ENCODE peak calls at places on chromosomes 3 and 15, in five cellular contexts. A, Z, S, P and R are unnamed samples.

GRCh38 chr15:99393641-99394040 is 142.4 kb downstream of the LRRC28 start:
- DNase-seq in A (no peak), Z (no peak), S (no peak), P (no peak), R (no peak)

GRCh38 chr3:53493997-53494791 is at the start of gene CACNA1D:
- DNase-seq in A (no peak), Z (no peak), S (no peak), P (no peak), R (no peak)

GRCh38 chr15:80743189-80743833 is 35.9 kb upstream of the CEMIP start:
- DNase-seq in A (no peak), Z (no peak), S (no peak), P (no peak), R (no peak)

GRCh38 chr15:82851981-82852511 is 42.6 kb downstream of the WHAMM start:
- DNase-seq in A (no peak), Z (no peak), S (no peak), P (no peak), R (peak)

GRCh38 chr3:97872209-97873042 is 50.6 kb downstream of the CRYBG3 start:
- DNase-seq in A (no peak), Z (no peak), S (peak), P (no peak), R (peak)

GRCh38 chr3:59247402-59247841 is 197.6 kb upstream of the CFAP20DC start:
- DNase-seq in A (peak), Z (no peak), S (no peak), P (no peak), R (no peak)

GRCh38 chr15:41798607-41799487 is 24.6 kb downstream of the MAPKBP1 start:
- DNase-seq in A (peak), Z (no peak), S (no peak), P (no peak), R (no peak)

GRCh38 chr15:63212050-63212973 is 22.9 kb downstream of the RAB8B start:
- DNase-seq in A (peak), Z (no peak), S (peak), P (no peak), R (peak)

GRCh38 chr15:80228959-80229610 is 22.9 kb downstream of the CTXND1 start:
- DNase-seq in A (no peak), Z (no peak), S (no peak), P (no peak), R (peak)

GRCh38 chr3:110576962-110577361 is 494.7 kb upstream of the NECTIN3 start:
- DNase-seq in A (no peak), Z (no peak), S (peak), P (no peak), R (peak)

GRCh38 chr3:18567293-18567692 is 142.2 kb upstream of the SATB1 start:
- DNase-seq in A (no peak), Z (no peak), S (no peak), P (no peak), R (no peak)

GRCh38 chr15:56598991-56599390 is 134.1 kb upstream of the MNS1 start:
- DNase-seq in A (no peak), Z (no peak), S (no peak), P (no peak), R (peak)

GRCh38 chr3:23822559-23822958 is 16.8 kb downstream of the UBE2E1 start:
- DNase-seq in A (no peak), Z (no peak), S (no peak), P (no peak), R (no peak)

GRCh38 chr3:35392187-35392586 is 247.1 kb upstream of the ARPP21 start:
- DNase-seq in A (no peak), Z (no peak), S (no peak), P (no peak), R (no peak)

GRCh38 chr3:127804141-127804540 is 18.2 kb downstream of the MGLL start:
- DNase-seq in A (no peak), Z (no peak), S (no peak), P (no peak), R (no peak)

GRCh38 chr15:82944840-82945239 is 7.7 kb downstream of the HOMER2 start:
- DNase-seq in A (no peak), Z (no peak), S (no peak), P (no peak), R (no peak)

GRCh38 chr3:114499986-114500385 is 206.2 kb downstream of the TIGIT start:
- DNase-seq in A (peak), Z (no peak), S (no peak), P (no peak), R (peak)

GRCh38 chr3:190281308-190282051 is 40.8 kb downstream of the CLDN1 start:
- DNase-seq in A (no peak), Z (no peak), S (no peak), P (no peak), R (peak)

GRCh38 chr3:159763466-159764210 is 225.0 kb upstream of the IL12A start:
- DNase-seq in A (peak), Z (peak), S (no peak), P (no peak), R (peak)

GRCh38 chr3:126081618-126082333 is 2.1 kb downstream of the SLC41A3 start:
- DNase-seq in A (no peak), Z (no peak), S (no peak), P (no peak), R (peak)

GRCh38 chr15:84819291-84819768 is 2.2 kb downstream of the ALPK3 start:
- DNase-seq in A (no peak), Z (peak), S (no peak), P (no peak), R (no peak)

DNA sequence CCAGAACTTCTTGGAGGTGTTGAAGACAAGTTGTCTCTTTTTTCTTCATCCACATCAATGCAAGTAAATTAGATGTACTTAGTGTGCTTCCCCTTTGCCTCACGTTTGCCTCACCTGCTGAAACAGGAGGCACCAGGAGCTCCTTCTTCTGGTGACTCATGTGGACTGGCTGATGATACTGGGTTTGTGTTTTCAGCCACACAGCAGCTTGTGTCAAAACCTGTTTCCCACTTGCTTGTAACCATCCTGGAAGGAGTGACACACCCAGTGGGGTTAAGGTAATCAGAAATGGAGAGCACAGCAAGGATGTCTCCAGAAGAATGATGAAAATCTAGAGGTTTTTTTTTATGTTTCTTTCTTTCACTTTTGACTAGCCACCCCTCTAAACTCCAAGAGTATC is 143.3 kb upstream of the RBMS3 start:
- DNase-seq in A (no peak), Z (no peak), S (no peak), P (no peak), R (no peak)
- H3K4me3 ChIP-seq in A (no peak), Z (no peak), S (no peak), P (no peak), R (no peak)

DNA sequence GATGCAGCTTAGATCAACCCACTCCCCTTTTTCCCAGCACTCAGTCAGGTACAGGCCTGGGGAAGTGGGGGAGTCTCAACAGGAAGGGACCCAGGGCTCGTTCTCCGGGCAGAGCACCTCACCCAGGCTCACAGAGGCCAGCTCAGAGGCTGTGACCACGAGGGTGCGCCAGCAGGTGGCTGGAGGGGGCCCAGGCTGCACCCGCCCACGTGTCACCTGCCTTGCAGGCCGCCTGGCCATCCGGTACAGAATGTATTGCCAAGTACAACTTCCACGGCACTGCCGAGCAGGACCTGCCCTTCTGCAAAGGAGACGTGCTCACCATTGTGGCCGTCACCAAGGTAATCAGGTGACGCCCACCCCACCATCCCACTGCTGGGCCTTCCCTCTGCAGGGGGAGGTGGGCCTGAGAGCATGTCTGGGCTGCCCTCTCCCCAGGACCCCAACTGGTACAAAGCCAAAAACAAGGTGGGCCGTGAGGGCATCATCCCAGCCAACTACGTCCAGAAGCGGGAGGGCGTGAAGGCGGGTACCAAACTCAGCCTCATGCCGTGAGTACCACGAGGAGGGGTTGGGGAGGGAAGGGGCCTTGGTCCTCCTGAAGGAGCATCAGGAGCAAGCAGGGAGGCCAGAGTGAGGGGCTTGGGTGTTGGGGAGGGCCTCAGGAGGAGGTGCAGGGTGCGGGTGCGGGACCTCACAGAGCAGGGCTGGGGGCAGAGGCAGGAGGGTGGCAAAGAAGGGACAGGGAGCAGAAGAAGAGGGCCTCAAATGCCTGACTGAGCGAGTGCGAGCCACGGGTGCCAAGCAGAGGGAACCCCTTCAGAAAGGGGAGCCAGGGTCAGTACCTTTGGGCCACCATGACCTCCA is 14.0 kb upstream of the LMAN1L start:
- DNase-seq in A (peak), Z (no peak), S (no peak), P (no peak), R (no peak)
- TF ChIP-seq CTCF in A (peak), Z (peak), S (no peak), P (no peak), R (no peak)

GRCh38 chr15:90060797-90061196 is 41.5 kb downstream of the IDH2 start:
- DNase-seq in A (no peak), Z (no peak), S (no peak), P (no peak), R (peak)

GRCh38 chr15:90062729-90063684 is 39.3 kb downstream of the IDH2 start:
- DNase-seq in A (no peak), Z (no peak), S (no peak), P (no peak), R (no peak)

GRCh38 chr15:90058308-90058707 is 44.0 kb downstream of the IDH2 start:
- DNase-seq in A (peak), Z (no peak), S (no peak), P (no peak), R (no peak)

GRCh38 chr15:90062023-90062728 is 40.1 kb downstream of the IDH2 start:
- DNase-seq in A (peak), Z (peak), S (no peak), P (no peak), R (peak)

GRCh38 chr15:90059208-90059985 is 42.9 kb downstream of the IDH2 start:
- DNase-seq in A (peak), Z (peak), S (no peak), P (peak), R (peak)
- H3K4me3 ChIP-seq in A (peak), Z (no peak), S (no peak), P (no peak), R (no peak)

GRCh38 chr3:45688882-45689786 is at the start of gene SACM1L:
- DNase-seq in A (peak), Z (peak), S (peak), P (peak), R (peak)

GRCh38 chr3:45689787-45690145 is 570 bp downstream of the SACM1L start:
- DNase-seq in A (no peak), Z (no peak), S (no peak), P (no peak), R (no peak)

GRCh38 chr3:45686850-45687249 is 2.3 kb upstream of the SACM1L start:
- DNase-seq in A (no peak), Z (no peak), S (no peak), P (no peak), R (no peak)

GRCh38 chr3:45687828-45688193 is 1.4 kb upstream of the SACM1L start:
- DNase-seq in A (no peak), Z (no peak), S (no peak), P (no peak), R (no peak)

DNA sequence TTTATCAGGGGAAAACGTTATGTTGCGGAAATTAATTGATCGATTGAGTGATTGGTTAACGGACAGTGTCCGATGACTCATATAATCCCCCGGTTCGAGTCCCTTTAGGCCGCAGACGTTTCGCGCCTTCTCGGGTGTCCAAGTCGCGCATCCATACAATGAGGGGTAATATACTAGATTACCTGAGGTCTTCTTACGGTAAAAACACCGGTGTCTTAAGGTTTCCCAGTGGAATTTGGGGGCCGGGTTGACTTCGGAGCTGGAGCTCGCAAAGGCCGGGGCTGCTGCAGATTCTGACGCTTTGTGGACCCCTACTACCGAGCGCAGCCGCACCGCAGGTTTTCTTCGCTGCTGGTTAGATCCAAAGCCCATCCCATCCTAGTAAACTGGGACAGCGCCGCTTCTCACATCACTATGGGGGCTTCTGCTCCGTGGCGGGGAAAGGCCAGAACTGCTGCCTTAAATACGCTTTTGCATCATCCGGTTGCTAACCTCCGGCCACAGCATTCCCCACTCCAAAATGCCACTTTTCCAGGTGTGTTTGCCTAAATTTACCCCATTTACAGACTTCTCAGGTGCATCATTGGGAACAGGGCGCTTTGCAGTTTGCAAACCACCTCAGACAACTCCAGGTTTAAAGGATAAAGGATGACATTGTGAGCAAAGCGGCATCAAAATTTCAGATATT is 858 bp upstream of the SACM1L start:
- DNase-seq in A (peak), Z (no peak), S (no peak), P (no peak), R (no peak)
- TF ChIP-seq CTCF in A (no peak), Z (no peak), S (peak), P (no peak), R (no peak)

DNA sequence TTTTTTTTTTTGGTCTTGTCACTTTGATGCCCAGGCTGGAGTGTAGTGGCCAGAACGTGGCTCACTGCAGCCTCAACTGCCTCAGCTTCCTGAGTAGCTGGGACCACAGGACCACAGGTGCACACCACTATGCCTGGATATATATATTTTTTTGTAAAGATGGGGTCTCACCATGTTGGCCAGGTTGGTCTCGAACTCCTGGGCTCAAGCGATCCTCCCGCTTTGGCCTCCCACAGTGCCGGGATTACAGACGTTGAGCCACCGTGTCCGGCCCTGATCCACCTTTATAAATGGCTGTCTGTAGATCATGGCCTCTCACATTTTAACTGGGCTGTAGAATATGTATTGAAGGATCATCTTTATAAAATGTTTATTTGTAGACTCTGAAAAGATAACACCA is 1.9 kb upstream of the EIF3J start:
- DNase-seq in A (no peak), Z (no peak), S (no peak), P (no peak), R (no peak)
- H3K4me3 ChIP-seq in A (no peak), Z (no peak), S (no peak), P (no peak), R (no peak)

GRCh38 chr15:91975241-91975978 is 121.9 kb downstream of the SLCO3A1 start:
- DNase-seq in A (no peak), Z (no peak), S (no peak), P (no peak), R (no peak)
- TF ChIP-seq CTCF in A (no peak), Z (no peak), S (no peak), P (no peak), R (no peak)

GRCh38 chr15:90883526-90883931 is 775 bp upstream of the FES start:
- DNase-seq in A (no peak), Z (no peak), S (no peak), P (no peak), R (no peak)
- H3K4me3 ChIP-seq in A (no peak), Z (peak), S (no peak), P (no peak), R (no peak)